ENCODE peak calls at places on chromosomes 16 and 17, in eight cellular contexts. F, B, E, W, Y, V, O and H are unnamed samples.

GRCh38 chr16:53518550-53519416 is 15.8 kb upstream of the AKTIP start:
- DNase-seq in V (peak), F (no peak), Y (peak), E (no peak), W (no peak), O (peak), B (no peak), H (no peak)

GRCh38 chr16:86751081-86752030 is 173.0 kb downstream of the FOXL1 start:
- DNase-seq in W (peak), E (no peak), Y (no peak), F (peak), B (no peak), V (no peak), O (no peak), H (no peak)

GRCh38 chr17:72380737-72381136 is 259.9 kb downstream of the SOX9 start:
- DNase-seq in E (no peak), O (no peak), Y (no peak), W (no peak), F (no peak), V (no peak), B (no peak), H (no peak)

GRCh38 chr17:81593105-81593871 is 41.1 kb upstream of the FAAP100 start:
- DNase-seq in V (no peak), Y (no peak), O (no peak), B (no peak), W (no peak), F (no peak), E (no peak), H (no peak)

GRCh38 chr17:78591263-78591671 is 14.1 kb upstream of the DNAH17 start:
- DNase-seq in Y (no peak), B (no peak), O (no peak), F (no peak), V (peak), W (no peak), E (no peak), H (no peak)

GRCh38 chr16:49453983-49454382 is 80.4 kb downstream of the C16orf78 start:
- DNase-seq in V (no peak), Y (no peak), E (no peak), W (no peak), O (no peak), F (no peak), B (no peak), H (no peak)

GRCh38 chr17:45579529-45580495 is 89.3 kb upstream of the PLEKHM1 start:
- DNase-seq in F (no peak), E (no peak), W (no peak), V (no peak), B (no peak), O (no peak), Y (no peak), H (no peak)

GRCh38 chr17:65627892-65628622 is 66.6 kb upstream of the AXIN2 start:
- DNase-seq in Y (no peak), V (no peak), F (peak), O (no peak), W (peak), E (peak), B (peak), H (no peak)

GRCh38 chr16:82755570-82756282 is 129.0 kb downstream of the CDH13 start:
- DNase-seq in F (no peak), E (no peak), W (peak), B (no peak), O (no peak), Y (no peak), V (no peak), H (no peak)

GRCh38 chr16:3099732-3100499 is 822 bp upstream of the ZSCAN10 start:
- DNase-seq in E (peak), W (peak), V (peak), F (peak), B (peak), O (peak), Y (peak), H (peak)

GRCh38 chr17:8623591-8623990 is 6.9 kb downstream of the MYH10 start:
- DNase-seq in E (no peak), Y (no peak), O (no peak), B (no peak), W (no peak), F (peak), V (no peak), H (no peak)

GRCh38 chr17:40339068-40339699 is 25.4 kb downstream of the GJD3 start:
- DNase-seq in W (no peak), B (no peak), E (no peak), O (no peak), F (no peak), V (no peak), Y (no peak), H (peak)

GRCh38 chr17:75832652-75833400 is 11.4 kb downstream of the UNC13D start:
- DNase-seq in W (no peak), B (no peak), E (no peak), Y (peak), F (no peak), V (peak), O (peak), H (no peak)

GRCh38 chr17:79147791-79148506 is 73.3 kb downstream of the ENGASE start:
- DNase-seq in E (no peak), Y (no peak), O (no peak), V (no peak), F (no peak), B (no peak), W (no peak), H (no peak)

GRCh38 chr17:55420067-55420775 is 1.4 kb downstream of the MMD start:
- DNase-seq in E (no peak), W (no peak), V (peak), Y (no peak), B (no peak), O (peak), F (no peak), H (no peak)

GRCh38 chr17:38604479-38605229 is 1.1 kb downstream of the SRCIN1 start:
- DNase-seq in O (peak), Y (no peak), B (no peak), F (no peak), E (no peak), V (no peak), W (no peak), H (peak)

GRCh38 chr17:76080934-76081287 is 1.9 kb downstream of the ZACN start:
- DNase-seq in V (no peak), F (no peak), B (no peak), E (no peak), W (no peak), O (no peak), Y (no peak), H (no peak)

GRCh38 chr17:42596386-42596785 is 12.8 kb downstream of the RETREG3 start:
- DNase-seq in W (no peak), V (no peak), F (no peak), E (no peak), Y (no peak), O (no peak), B (no peak), H (no peak)

GRCh38 chr16:392450-393027 is 4.5 kb upstream of the NME4 start:
- DNase-seq in E (no peak), B (no peak), O (no peak), F (no peak), W (no peak), Y (no peak), V (no peak), H (peak)

GRCh38 chr17:290626-291025 is 62.0 kb downstream of the RPH3AL start:
- DNase-seq in W (no peak), B (no peak), V (peak), O (no peak), F (no peak), E (no peak), Y (peak), H (no peak)